ENCODE peak calls at places on chromosomes 4 and X, in four cellular contexts. P, I, A and G are unnamed samples.

GRCh38 chr4:88219099-88219498 is 60.7 kb upstream of the ABCG2 start:
- DNase-seq in I (no peak), A (no peak), P (peak), G (peak)

GRCh38 chrX:96564595-96564994 is 120.0 kb upstream of the DIAPH2 start:
- DNase-seq in A (no peak), I (no peak), P (no peak), G (no peak)

GRCh38 chrX:1483843-1484637 is 31.3 kb upstream of the ASMTL start:
- DNase-seq in P (peak), A (no peak), I (peak), G (no peak)

GRCh38 chr4:120995611-120996010 is 73.1 kb upstream of the PRDM5 start:
- DNase-seq in A (no peak), P (no peak), I (no peak), G (no peak)

GRCh38 chrX:13793897-13794296 is 23.0 kb downstream of the GPM6B start:
- DNase-seq in I (peak), A (no peak), P (no peak), G (no peak)

GRCh38 chr4:7156273-7157139 is 35.8 kb upstream of the SORCS2 start:
- DNase-seq in I (no peak), A (peak), P (no peak), G (no peak)

GRCh38 chr4:183395395-183395794 is 49.0 kb upstream of the CDKN2AIP start:
- DNase-seq in I (no peak), A (no peak), P (no peak), G (no peak)

GRCh38 chr4:30776921-30777415 is 56.8 kb downstream of the PCDH7 start:
- DNase-seq in P (no peak), A (no peak), I (no peak), G (no peak)

GRCh38 chrX:68146054-68146453 is 287.2 kb downstream of the OPHN1 start:
- DNase-seq in P (peak), I (no peak), A (no peak), G (peak)

GRCh38 chrX:19990225-19990518 is 689 bp downstream of the BCLAF3 start:
- DNase-seq in I (no peak), P (no peak), A (no peak), G (no peak)

GRCh38 chr4:180462116-180462515 is 1781.1 kb upstream of the TENM3 start:
- DNase-seq in P (no peak), I (no peak), A (no peak), G (no peak)

GRCh38 chrX:148609766-148610698 is 109.6 kb downstream of the AFF2 start:
- DNase-seq in P (no peak), A (no peak), I (peak), G (peak)

GRCh38 chr4:10567766-10568165 is 110.5 kb upstream of the ZNF518B start:
- DNase-seq in A (no peak), I (no peak), P (no peak), G (no peak)

GRCh38 chr4:187883836-187884235 is 111.7 kb upstream of the ZFP42 start:
- DNase-seq in A (no peak), I (no peak), P (no peak), G (no peak)

GRCh38 chrX:105636667-105637066 is 185.7 kb upstream of the NRK start:
- DNase-seq in A (no peak), P (no peak), I (no peak), G (no peak)

GRCh38 chr4:10526431-10527222 is 69.4 kb upstream of the ZNF518B start:
- DNase-seq in A (no peak), I (no peak), P (no peak), G (no peak)

GRCh38 chr4:5930456-5930855 is 37.6 kb upstream of the CRMP1 start:
- DNase-seq in A (no peak), P (no peak), I (no peak), G (no peak)

GRCh38 chrX:3815896-3816664 is 102.6 kb upstream of the PRKX start:
- DNase-seq in P (peak), I (peak), A (peak), G (no peak)

GRCh38 chr4:140126261-140126660 is 27.7 kb downstream of the MAML3 start:
- DNase-seq in I (no peak), P (no peak), A (no peak), G (no peak)

GRCh38 chr4:140122891-140123290 is 31.1 kb downstream of the MAML3 start:
- DNase-seq in P (no peak), A (no peak), I (no peak), G (no peak)

GRCh38 chr4:140123666-140124377 is 30.2 kb downstream of the MAML3 start:
- DNase-seq in I (no peak), P (no peak), A (no peak), G (no peak)

GRCh38 chr4:140127422-140127821 is 26.6 kb downstream of the MAML3 start:
- DNase-seq in P (no peak), A (no peak), I (no peak), G (no peak)

DNA sequence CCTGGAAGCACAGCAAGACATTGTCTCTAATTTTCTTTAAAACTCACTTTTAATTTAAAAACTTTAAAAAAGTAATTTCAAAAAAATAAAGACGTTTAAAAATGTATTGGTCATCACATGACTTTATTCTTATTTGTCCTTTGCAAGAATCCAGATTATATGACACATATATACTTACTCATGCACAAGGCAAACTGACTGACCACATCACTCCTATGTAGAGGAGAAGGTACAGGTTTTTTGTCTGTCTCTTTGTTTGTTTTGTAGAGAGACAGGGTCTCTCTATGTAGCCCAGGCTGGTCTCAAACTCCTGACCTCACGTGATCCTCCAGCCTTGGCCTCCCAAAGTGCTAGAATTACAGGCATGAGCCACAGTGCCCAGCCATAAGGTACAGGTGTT is 28.6 kb downstream of the MAML3 start:
- DNase-seq in A (no peak), P (no peak), I (no peak), G (no peak)
- TF ChIP-seq SUZ12 in A (no peak), P (no peak), I (no peak), G (no peak)

GRCh38 chr4:52958232-52958631 is 96.1 kb downstream of the RASL11B start:
- DNase-seq in A (no peak), P (no peak), I (no peak), G (no peak)

GRCh38 chr4:52956691-52957090 is 94.6 kb downstream of the RASL11B start:
- DNase-seq in P (no peak), I (no peak), A (no peak), G (no peak)

GRCh38 chr4:52957220-52957686 is 95.1 kb downstream of the RASL11B start:
- DNase-seq in A (no peak), I (no peak), P (no peak), G (no peak)

GRCh38 chr4:52959545-52959944 is 97.4 kb downstream of the RASL11B start:
- DNase-seq in I (no peak), P (no peak), A (no peak), G (no peak)

DNA sequence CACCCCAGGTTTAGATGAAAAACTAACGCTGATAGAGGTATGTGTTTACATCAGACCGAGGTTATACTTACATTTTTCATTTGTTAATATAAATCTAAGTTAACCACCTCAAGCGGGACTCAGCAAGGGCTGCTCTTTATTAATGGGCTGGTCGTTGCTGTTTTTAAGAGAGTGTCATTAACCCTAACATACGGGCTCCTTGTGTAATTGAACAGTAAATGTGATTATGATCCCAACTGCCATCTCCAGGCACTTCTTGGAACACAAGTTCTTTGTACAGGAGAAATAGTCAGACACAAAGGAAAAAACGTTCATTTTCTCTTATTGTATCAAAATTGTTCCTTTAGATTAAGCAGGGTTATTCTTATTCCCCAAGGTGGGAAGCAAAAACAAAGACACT is 95.7 kb downstream of the RASL11B start:
- DNase-seq in I (no peak), A (no peak), P (no peak), G (no peak)
- TF ChIP-seq YY1 in I (no peak), A (no peak), P (no peak), G (no peak)

GRCh38 chrX:72306851-72307645 is 1.3 kb upstream of the CITED1 start:
- DNase-seq in I (no peak), P (peak), A (no peak), G (peak)

GRCh38 chrX:72309297-72310071 is 3.8 kb upstream of the CITED1 start:
- DNase-seq in A (no peak), P (no peak), I (no peak), G (no peak)

GRCh38 chrX:72308209-72308565 is 2.5 kb upstream of the CITED1 start:
- DNase-seq in P (no peak), I (no peak), A (no peak), G (no peak)

GRCh38 chrX:72307646-72308051 is 1.9 kb upstream of the CITED1 start:
- DNase-seq in I (no peak), P (no peak), A (no peak), G (no peak)

DNA sequence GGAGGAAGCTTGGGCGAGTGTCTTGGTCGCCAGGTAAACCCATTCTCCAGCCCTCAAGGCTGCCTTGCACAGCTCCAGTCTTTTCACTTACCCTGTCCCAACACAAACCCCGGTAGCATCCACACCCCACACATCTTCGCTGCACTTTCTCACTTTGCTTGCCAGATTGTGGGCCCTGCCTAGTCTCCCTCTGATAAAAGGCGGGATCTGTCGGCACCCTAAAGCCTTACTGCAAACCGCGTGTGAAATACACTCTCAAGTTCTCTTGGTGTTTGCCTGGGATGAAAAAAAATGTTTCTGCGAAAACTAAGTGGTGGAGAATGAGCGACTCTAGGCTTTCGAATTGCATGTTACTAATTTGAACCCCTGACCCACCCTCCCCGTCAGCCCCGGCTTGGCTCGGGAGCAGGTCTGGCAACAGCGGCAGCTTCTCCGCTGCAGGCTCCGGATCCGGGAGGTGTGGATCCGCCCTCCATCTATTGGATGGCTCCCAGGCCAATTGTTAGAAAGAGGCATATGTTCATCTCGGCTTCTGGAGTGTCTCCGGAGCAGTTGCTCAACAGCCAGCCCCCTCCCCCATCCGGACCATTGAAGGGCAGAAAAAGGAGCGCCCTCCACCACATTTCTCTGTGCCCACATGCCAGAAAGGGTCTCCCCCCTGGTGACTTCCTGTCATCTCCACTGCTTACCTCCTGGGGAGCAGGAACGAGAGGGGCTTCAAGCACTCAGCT is 3.0 kb upstream of the CITED1 start:
- DNase-seq in I (no peak), A (peak), P (peak), G (peak)
- H3K4me3 ChIP-seq in I (no peak), A (peak), P (no peak), G (peak)

GRCh38 chr4:81120055-81120454 is 89.5 kb downstream of the BMP3 start:
- DNase-seq in I (no peak), A (no peak), P (no peak), G (no peak)
- TF ChIP-seq SUZ12 in I (no peak), A (no peak), P (no peak), G (no peak)

GRCh38 chr4:107037188-107037587 is 1.1 kb upstream of the DKK2 start:
- DNase-seq in I (no peak), A (peak), P (no peak), G (no peak)
- TF ChIP-seq YY1 in I (no peak), A (no peak), P (no peak), G (no peak)

GRCh38 chrX:153780678-153781427 is at the start of gene SRPK3:
- DNase-seq in P (no peak), A (no peak), I (no peak), G (no peak)
- H3K4me3 ChIP-seq in P (no peak), A (no peak), I (no peak), G (no peak)

GRCh38 chr4:116027311-116027710 is 913.9 kb upstream of the NDST4 start:
- DNase-seq in P (no peak), A (no peak), I (no peak), G (no peak)

GRCh38 chr4:116020141-116020722 is 906.8 kb upstream of the NDST4 start:
- DNase-seq in A (no peak), I (no peak), P (no peak), G (no peak)

GRCh38 chr4:116023049-116023448 is 909.6 kb upstream of the NDST4 start:
- DNase-seq in A (no peak), I (no peak), P (no peak), G (no peak)

GRCh38 chr4:116024954-116025708 is 911.7 kb upstream of the NDST4 start:
- DNase-seq in P (peak), A (no peak), I (no peak), G (no peak)
- TF ChIP-seq SUZ12 in P (no peak), A (no peak), I (no peak), G (no peak)